ENCODE peak calls at places on chromosome 1, in ten cellular contexts. O is cardiac muscle cell, G is stomach, C is WTC11, B is NB4, J is fibroblast of villous mesenchyme, M is right lobe of liver, N is H9, I is AG04450, U is IMR-90. P is an unnamed sample.

GRCh38 chr1:209363112-209363511 is 220.4 kb upstream of the CAMK1G start:
- DNase-seq in O (no peak), G (no peak), C (no peak), B (no peak), J (no peak), M (no peak), N (peak), I (no peak), U (no peak), P (no peak)

GRCh38 chr1:85464497-85465098 is 361 bp downstream of the DDAH1 start:
- DNase-seq in O (peak), G (peak), C (peak), B (no peak), J (peak), M (peak), N (peak), I (no peak), U (peak), P (peak)

GRCh38 chr1:87980494-87980893 is 651.8 kb downstream of the LMO4 start:
- DNase-seq in O (no peak), G (peak), C (no peak), B (no peak), J (no peak), M (no peak), N (no peak), I (no peak), U (no peak), P (no peak)

GRCh38 chr1:12480748-12481362 is 137.2 kb downstream of the DHRS3 start:
- DNase-seq in O (peak), G (no peak), C (no peak), B (peak), J (peak), M (no peak), N (no peak), I (peak), U (peak), P (no peak)

GRCh38 chr1:174712541-174712940 is 264.8 kb downstream of the GPR52 start:
- DNase-seq in O (no peak), G (no peak), C (no peak), B (no peak), J (no peak), M (no peak), N (no peak), I (no peak), U (no peak), P (no peak)

GRCh38 chr1:15952317-15953258 is 23.3 kb downstream of the ZBTB17 start:
- DNase-seq in O (peak), G (no peak), C (no peak), B (peak), J (peak), M (no peak), N (no peak), I (peak), U (peak), P (no peak)

GRCh38 chr1:169890761-169891538 is 2.7 kb downstream of the SCYL3 start:
- DNase-seq in O (no peak), G (peak), C (no peak), B (peak), J (no peak), M (no peak), N (no peak), I (no peak), U (no peak), P (no peak)

GRCh38 chr1:231274119-231274825 is 33.3 kb downstream of the GNPAT start:
- DNase-seq in O (no peak), G (no peak), C (no peak), B (no peak), J (no peak), M (no peak), N (no peak), I (no peak), U (no peak), P (no peak)

GRCh38 chr1:3630914-3631313 is 6.1 kb downstream of the TPRG1L start:
- DNase-seq in O (no peak), G (no peak), C (no peak), B (no peak), J (no peak), M (no peak), N (no peak), I (no peak), U (no peak), P (no peak)

GRCh38 chr1:61058477-61059245 is 23.7 kb upstream of the NFIA start:
- DNase-seq in O (peak), G (no peak), C (no peak), B (peak), J (peak), M (no peak), N (no peak), I (no peak), U (peak), P (no peak)

GRCh38 chr1:229993060-229993459 is 74.0 kb upstream of the GALNT2 start:
- DNase-seq in O (no peak), G (no peak), C (no peak), B (no peak), J (no peak), M (no peak), N (no peak), I (no peak), U (no peak), P (no peak)

GRCh38 chr1:85195703-85196102 is 5.1 kb downstream of the SYDE2 start:
- DNase-seq in O (no peak), G (no peak), C (no peak), B (no peak), J (no peak), M (no peak), N (no peak), I (no peak), U (no peak), P (no peak)

GRCh38 chr1:17883136-17883535 is 128.0 kb downstream of the ACTL8 start:
- DNase-seq in O (no peak), G (no peak), C (no peak), B (no peak), J (no peak), M (no peak), N (no peak), I (no peak), U (no peak), P (no peak)

GRCh38 chr1:154943649-154944421 is 7.3 kb upstream of the PMVK start:
- DNase-seq in O (peak), G (peak), C (peak), B (peak), J (peak), M (no peak), N (peak), I (no peak), U (peak), P (peak)

GRCh38 chr1:232556336-232556735 is 73.6 kb downstream of the SIPA1L2 start:
- DNase-seq in O (no peak), G (no peak), C (no peak), B (no peak), J (peak), M (no peak), N (no peak), I (no peak), U (no peak), P (no peak)

GRCh38 chr1:97174039-97174704 is 452.6 kb downstream of the PTBP2 start:
- DNase-seq in O (no peak), G (no peak), C (no peak), B (no peak), J (no peak), M (no peak), N (no peak), I (no peak), U (no peak), P (no peak)

GRCh38 chr1:147726161-147726560 is 34.2 kb downstream of the GJA5 start:
- DNase-seq in O (no peak), G (no peak), C (no peak), B (no peak), J (no peak), M (no peak), N (no peak), I (no peak), U (no peak), P (no peak)

GRCh38 chr1:45535988-45536766 is 14.4 kb upstream of the AKR1A1 start:
- DNase-seq in O (no peak), G (no peak), C (no peak), B (no peak), J (no peak), M (no peak), N (no peak), I (no peak), U (no peak), P (no peak)

GRCh38 chr1:204429746-204430145 is 18.1 kb upstream of the PPP1R15B start:
- DNase-seq in O (no peak), G (peak), C (no peak), B (no peak), J (no peak), M (no peak), N (no peak), I (no peak), U (no peak), P (no peak)

GRCh38 chr1:62735491-62736171 is 47.4 kb upstream of the DOCK7 start:
- DNase-seq in O (peak), G (no peak), C (no peak), B (no peak), J (peak), M (no peak), N (no peak), I (peak), U (peak), P (no peak)

GRCh38 chr1:96792220-96792619 is 70.6 kb downstream of the PTBP2 start:
- DNase-seq in O (no peak), G (no peak), C (no peak), B (no peak), J (no peak), M (no peak), N (no peak), I (no peak), U (no peak), P (no peak)

GRCh38 chr1:99641558-99641957 is 4.4 kb upstream of the PALMD start:
- DNase-seq in O (no peak), G (no peak), C (no peak), B (no peak), J (no peak), M (no peak), N (no peak), I (no peak), U (no peak), P (no peak)

GRCh38 chr1:39639333-39640130 is at the start of gene HEYL:
- DNase-seq in O (peak), G (peak), C (peak), B (peak), J (peak), M (no peak), N (peak), I (no peak), U (peak), P (peak)

GRCh38 chr1:203273869-203274602 is 31.3 kb upstream of the BTG2 start:
- DNase-seq in O (no peak), G (peak), C (no peak), B (no peak), J (no peak), M (peak), N (no peak), I (no peak), U (no peak), P (no peak)

GRCh38 chr1:240294566-240294965 is 202.9 kb downstream of the FMN2 start:
- DNase-seq in O (no peak), G (no peak), C (peak), B (no peak), J (no peak), M (no peak), N (peak), I (no peak), U (peak), P (peak)

GRCh38 chr1:69569281-69569970 is 1.7 kb downstream of the LRRC7 start:
- DNase-seq in O (peak), G (no peak), C (peak), B (no peak), J (no peak), M (no peak), N (peak), I (no peak), U (no peak), P (peak)

GRCh38 chr1:35857830-35858229 is 25.2 kb upstream of the AGO1 start:
- DNase-seq in O (peak), G (no peak), C (no peak), B (peak), J (peak), M (no peak), N (no peak), I (no peak), U (peak), P (no peak)

GRCh38 chr1:192604979-192605620 is 29.5 kb downstream of the RGS1 start:
- DNase-seq in O (peak), G (no peak), C (no peak), B (peak), J (peak), M (no peak), N (no peak), I (no peak), U (no peak), P (no peak)

GRCh38 chr1:168136709-168137514 is at the start of gene GPR161:
- DNase-seq in O (peak), G (peak), C (peak), B (peak), J (peak), M (no peak), N (peak), I (no peak), U (peak), P (peak)

GRCh38 chr1:62882161-62882560 is 98.2 kb downstream of the ATG4C start:
- DNase-seq in O (no peak), G (no peak), C (no peak), B (no peak), J (no peak), M (no peak), N (no peak), I (no peak), U (no peak), P (no peak)

GRCh38 chr1:89545264-89546038 is 20.8 kb downstream of the LRRC8B start:
- DNase-seq in O (peak), G (no peak), C (no peak), B (peak), J (no peak), M (no peak), N (no peak), I (no peak), U (peak), P (no peak)

GRCh38 chr1:163074004-163074403 is 4.8 kb downstream of the RGS4 start:
- DNase-seq in O (no peak), G (no peak), C (no peak), B (no peak), J (no peak), M (no peak), N (no peak), I (no peak), U (no peak), P (no peak)

GRCh38 chr1:55206210-55206609 is 9.0 kb downstream of the USP24 start:
- DNase-seq in O (no peak), G (no peak), C (no peak), B (no peak), J (no peak), M (no peak), N (no peak), I (no peak), U (no peak), P (no peak)

GRCh38 chr1:151398691-151399065 is 695 bp upstream of the PSMB4 start:
- DNase-seq in O (no peak), G (no peak), C (no peak), B (no peak), J (no peak), M (no peak), N (no peak), I (no peak), U (no peak), P (no peak)

GRCh38 chr1:194300340-194300739 is 1113.9 kb upstream of the B3GALT2 start:
- DNase-seq in O (no peak), G (no peak), C (no peak), B (no peak), J (no peak), M (no peak), N (no peak), I (no peak), U (peak), P (no peak)

GRCh38 chr1:167510244-167510643 is 8.1 kb downstream of the CD247 start:
- DNase-seq in O (no peak), G (no peak), C (no peak), B (no peak), J (no peak), M (no peak), N (no peak), I (no peak), U (no peak), P (no peak)

GRCh38 chr1:197268012-197268411 is at the start of gene CRB1:
- DNase-seq in O (peak), G (no peak), C (no peak), B (no peak), J (no peak), M (no peak), N (no peak), I (no peak), U (no peak), P (peak)

GRCh38 chr1:31792541-31792940 is 23.3 kb downstream of the SPOCD1 start:
- DNase-seq in O (no peak), G (peak), C (peak), B (no peak), J (no peak), M (peak), N (no peak), I (no peak), U (no peak), P (no peak)

GRCh38 chr1:177174921-177175634 is 4.3 kb downstream of the BRINP2 start:
- DNase-seq in O (peak), G (no peak), C (no peak), B (no peak), J (no peak), M (no peak), N (no peak), I (no peak), U (no peak), P (no peak)

GRCh38 chr1:25862785-25863485 is 3.7 kb upstream of the AUNIP start:
- DNase-seq in O (no peak), G (peak), C (no peak), B (no peak), J (no peak), M (no peak), N (no peak), I (no peak), U (no peak), P (no peak)

DNA sequence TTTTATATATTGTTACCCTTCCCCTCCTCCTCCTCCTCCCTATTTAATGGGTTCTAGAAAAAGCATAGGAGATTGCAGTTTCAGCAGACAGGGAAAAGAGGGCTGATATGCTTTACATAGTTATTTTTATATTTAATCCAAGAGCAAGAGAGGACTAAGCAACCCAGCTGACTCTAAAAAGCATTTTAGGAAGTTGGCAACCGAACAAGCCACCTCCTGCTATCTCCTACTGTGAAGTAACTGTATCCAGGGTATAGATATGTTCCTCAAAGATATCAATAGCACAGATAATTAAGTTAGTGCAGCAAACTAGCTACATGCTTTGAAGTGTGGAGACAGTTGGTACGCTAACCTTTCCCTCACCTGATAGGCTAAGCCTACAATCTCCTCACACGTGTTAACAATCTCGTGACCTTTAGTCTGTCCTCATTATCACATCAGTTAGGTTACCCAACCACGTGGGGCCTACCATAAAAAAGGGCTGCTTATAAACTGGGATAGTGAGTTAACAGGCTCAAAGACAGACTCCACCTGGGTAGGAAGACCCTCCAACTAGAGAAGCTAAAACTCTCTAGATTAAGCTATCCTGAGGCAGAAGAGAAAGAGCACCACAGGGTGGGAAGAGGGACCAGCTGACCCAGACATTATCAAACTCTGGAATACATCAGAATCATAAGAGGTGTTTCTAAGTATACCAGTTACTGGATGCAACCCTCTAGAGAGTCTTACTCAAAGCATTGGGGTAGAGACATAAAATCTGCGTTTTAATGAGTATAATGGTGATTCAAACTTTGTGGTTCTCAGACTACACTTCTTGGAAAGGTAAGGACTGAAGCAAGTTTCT is 340.1 kb upstream of the ESRRG start:
- DNase-seq in O (no peak), G (no peak), C (no peak), B (no peak), J (no peak), M (no peak), N (no peak), I (no peak), U (no peak), P (no peak)
- TF ChIP-seq CTCF in O (no peak), G (no peak), C (no peak), B (no peak), J (no peak), M (no peak), N (no peak), I (no peak), U (no peak), P (no peak)

DNA sequence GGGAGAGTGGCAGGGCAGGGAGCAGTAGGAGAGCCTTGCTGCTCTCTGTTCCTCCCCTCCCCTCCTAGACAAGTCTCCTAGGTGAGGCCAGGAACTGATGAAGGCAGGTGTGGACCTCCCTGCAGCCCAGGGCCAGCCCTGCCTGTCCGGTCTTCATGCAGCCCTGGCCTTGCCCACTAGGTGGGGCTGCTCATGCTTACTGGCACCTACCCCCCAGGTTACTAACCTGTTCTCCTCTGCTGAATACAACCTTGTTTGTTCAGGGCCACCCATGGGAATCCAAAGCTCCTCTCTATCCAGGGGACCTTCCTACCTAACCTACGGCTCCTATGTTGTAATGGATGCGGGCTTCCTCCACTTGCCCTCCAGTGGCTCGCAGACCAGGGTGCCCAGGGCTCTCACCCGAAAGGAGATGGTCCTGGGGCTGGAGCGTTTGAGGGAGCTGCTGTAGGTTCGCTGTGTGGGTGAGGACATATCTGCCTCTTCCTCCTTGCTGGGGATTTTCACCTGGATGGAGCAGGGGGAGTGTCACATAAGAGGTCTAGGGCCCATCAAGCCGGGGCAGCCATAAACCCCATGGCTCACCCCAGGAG is 7.9 kb upstream of the TNNT2 start:
- DNase-seq in O (peak), G (peak), C (peak), B (peak), J (peak), M (peak), N (peak), I (no peak), U (peak), P (peak)
- TF ChIP-seq CTCF in O (peak), G (peak), C (peak), B (peak), J (peak), M (peak), N (peak), I (peak), U (peak), P (peak)

GRCh38 chr1:107936498-107937481 is 28.2 kb downstream of the VAV3 start:
- DNase-seq in O (peak), G (peak), C (peak), B (peak), J (peak), M (no peak), N (peak), I (peak), U (peak), P (no peak)

GRCh38 chr1:107933736-107934135 is 31.2 kb downstream of the VAV3 start:
- DNase-seq in O (no peak), G (no peak), C (no peak), B (no peak), J (no peak), M (no peak), N (no peak), I (no peak), U (no peak), P (no peak)

GRCh38 chr1:107939256-107939655 is 25.7 kb downstream of the VAV3 start:
- DNase-seq in O (no peak), G (no peak), C (no peak), B (peak), J (no peak), M (no peak), N (no peak), I (no peak), U (no peak), P (no peak)

GRCh38 chr1:107934573-107934972 is 30.4 kb downstream of the VAV3 start:
- DNase-seq in O (no peak), G (no peak), C (no peak), B (no peak), J (no peak), M (no peak), N (no peak), I (no peak), U (no peak), P (no peak)

GRCh38 chr1:107935396-107936064 is 29.4 kb downstream of the VAV3 start:
- DNase-seq in O (no peak), G (no peak), C (no peak), B (peak), J (no peak), M (no peak), N (no peak), I (no peak), U (no peak), P (no peak)
- TF ChIP-seq CTCF in O (no peak), G (no peak), C (no peak), B (no peak), J (no peak), M (no peak), N (no peak), I (no peak), U (no peak), P (no peak)

GRCh38 chr1:66375125-66375524 is 158.8 kb upstream of the SGIP1 start:
- DNase-seq in O (peak), G (no peak), C (no peak), B (peak), J (no peak), M (no peak), N (no peak), I (no peak), U (no peak), P (no peak)
- TF ChIP-seq CTCF in O (no peak), G (no peak), C (no peak), B (no peak), J (no peak), M (no peak), N (no peak), I (no peak), U (peak), P (no peak)

GRCh38 chr1:155961937-155962336 is 16.4 kb downstream of the ARHGEF2 start:
- DNase-seq in O (peak), G (peak), C (no peak), B (peak), J (peak), M (peak), N (peak), I (peak), U (peak), P (no peak)
- TF ChIP-seq CTCF in O (peak), G (no peak), C (no peak), B (no peak), J (peak), M (no peak), N (peak), I (peak), U (peak), P (no peak)

P was measured in nephron progenitor cell.